ENCODE peak calls at places on chromosomes 12 and 14, in nine cellular contexts. One of them, this sample, is unnamed.

GRCh38 chr14:66507181-66507721 is 696 bp upstream of the GPHN start:
- DNase-seq in prostate gland: no peak
- DNase-seq in endothelial cell of umbilical vein: no peak
- DNase-seq in lower leg skin: no peak
- DNase-seq in Peyer's patch: no peak
- DNase-seq in breast epithelium: no peak
- DNase-seq in K562: no peak
- DNase-seq in esophagus squamous epithelium: no peak
- DNase-seq in uterus: no peak
- DNase-seq in this sample: no peak

GRCh38 chr12:14936224-14936861 is 2.0 kb downstream of the ERP27 start:
- DNase-seq in prostate gland: no peak
- DNase-seq in endothelial cell of umbilical vein: no peak
- DNase-seq in lower leg skin: no peak
- DNase-seq in Peyer's patch: no peak
- DNase-seq in breast epithelium: no peak
- DNase-seq in K562: no peak
- DNase-seq in esophagus squamous epithelium: no peak
- DNase-seq in uterus: no peak
- DNase-seq in this sample: no peak

GRCh38 chr12:80752464-80752863 is 35.8 kb downstream of the MYF5 start:
- DNase-seq in prostate gland: no peak
- DNase-seq in endothelial cell of umbilical vein: no peak
- DNase-seq in lower leg skin: no peak
- DNase-seq in Peyer's patch: no peak
- DNase-seq in breast epithelium: no peak
- DNase-seq in K562: no peak
- DNase-seq in esophagus squamous epithelium: no peak
- DNase-seq in uterus: no peak
- DNase-seq in this sample: no peak

GRCh38 chr14:44895716-44896115 is 66.0 kb downstream of the KLHL28 start:
- DNase-seq in prostate gland: no peak
- DNase-seq in endothelial cell of umbilical vein: no peak
- DNase-seq in lower leg skin: no peak
- DNase-seq in Peyer's patch: no peak
- DNase-seq in breast epithelium: no peak
- DNase-seq in K562: no peak
- DNase-seq in esophagus squamous epithelium: no peak
- DNase-seq in uterus: no peak
- DNase-seq in this sample: no peak

GRCh38 chr14:32382704-32383103 is 53.6 kb downstream of the AKAP6 start:
- DNase-seq in prostate gland: no peak
- DNase-seq in endothelial cell of umbilical vein: no peak
- DNase-seq in lower leg skin: no peak
- DNase-seq in Peyer's patch: no peak
- DNase-seq in breast epithelium: no peak
- DNase-seq in K562: no peak
- DNase-seq in esophagus squamous epithelium: no peak
- DNase-seq in uterus: no peak
- DNase-seq in this sample: no peak

GRCh38 chr14:91901449-91902250 is 34.3 kb upstream of the TC2N start:
- DNase-seq in prostate gland: no peak
- DNase-seq in endothelial cell of umbilical vein: peak; percentile 54
- DNase-seq in lower leg skin: peak; percentile 60
- DNase-seq in Peyer's patch: no peak
- DNase-seq in breast epithelium: no peak
- DNase-seq in K562: no peak
- DNase-seq in esophagus squamous epithelium: no peak
- DNase-seq in uterus: peak; percentile 77
- DNase-seq in this sample: no peak

GRCh38 chr12:3869860-3870259 is 3.3 kb downstream of the PARP11 start:
- DNase-seq in prostate gland: no peak
- DNase-seq in endothelial cell of umbilical vein: peak; percentile 25
- DNase-seq in lower leg skin: no peak
- DNase-seq in Peyer's patch: no peak
- DNase-seq in breast epithelium: no peak
- DNase-seq in K562: no peak
- DNase-seq in esophagus squamous epithelium: no peak
- DNase-seq in uterus: no peak
- DNase-seq in this sample: no peak

GRCh38 chr12:94644622-94645021 is 5.7 kb downstream of the TMCC3 start:
- DNase-seq in prostate gland: no peak
- DNase-seq in endothelial cell of umbilical vein: peak; percentile 78
- DNase-seq in lower leg skin: no peak
- DNase-seq in Peyer's patch: peak; percentile 59
- DNase-seq in breast epithelium: no peak
- DNase-seq in K562: no peak
- DNase-seq in esophagus squamous epithelium: no peak
- DNase-seq in uterus: no peak
- DNase-seq in this sample: no peak

GRCh38 chr14:73591690-73592448 is at the start of gene ACOT4:
- DNase-seq in prostate gland: no peak
- DNase-seq in endothelial cell of umbilical vein: no peak
- DNase-seq in lower leg skin: no peak
- DNase-seq in Peyer's patch: peak; percentile 67
- DNase-seq in breast epithelium: no peak
- DNase-seq in K562: no peak
- DNase-seq in esophagus squamous epithelium: no peak
- DNase-seq in uterus: no peak
- DNase-seq in this sample: no peak

GRCh38 chr14:47227051-47227600 is 448.3 kb downstream of the MDGA2 start:
- DNase-seq in prostate gland: no peak
- DNase-seq in endothelial cell of umbilical vein: peak; percentile 85
- DNase-seq in lower leg skin: peak; percentile 16
- DNase-seq in Peyer's patch: no peak
- DNase-seq in breast epithelium: no peak
- DNase-seq in K562: no peak
- DNase-seq in esophagus squamous epithelium: no peak
- DNase-seq in uterus: no peak
- DNase-seq in this sample: no peak

GRCh38 chr12:68538722-68539614 is 71.7 kb upstream of the RAP1B start:
- DNase-seq in prostate gland: no peak
- DNase-seq in endothelial cell of umbilical vein: peak; percentile 66
- DNase-seq in lower leg skin: peak; percentile 27
- DNase-seq in Peyer's patch: peak; percentile 62
- DNase-seq in breast epithelium: no peak
- DNase-seq in K562: peak; percentile 21
- DNase-seq in esophagus squamous epithelium: no peak
- DNase-seq in uterus: peak; percentile 68
- DNase-seq in this sample: no peak

GRCh38 chr14:104697892-104698583 is 8.6 kb downstream of the INF2 start:
- DNase-seq in prostate gland: no peak
- DNase-seq in endothelial cell of umbilical vein: no peak
- DNase-seq in lower leg skin: no peak
- DNase-seq in Peyer's patch: no peak
- DNase-seq in breast epithelium: no peak
- DNase-seq in K562: no peak
- DNase-seq in esophagus squamous epithelium: no peak
- DNase-seq in uterus: no peak
- DNase-seq in this sample: no peak

GRCh38 chr12:121668750-121669524 is 517 bp downstream of the MORN3 start:
- DNase-seq in prostate gland: no peak
- DNase-seq in endothelial cell of umbilical vein: peak; percentile 24
- DNase-seq in lower leg skin: no peak
- DNase-seq in Peyer's patch: peak; percentile 74
- DNase-seq in breast epithelium: no peak
- DNase-seq in K562: peak; percentile 45
- DNase-seq in esophagus squamous epithelium: no peak
- DNase-seq in uterus: no peak
- DNase-seq in this sample: no peak

GRCh38 chr12:117671734-117672133 is 297.1 kb downstream of the KSR2 start:
- DNase-seq in prostate gland: peak; percentile 27
- DNase-seq in endothelial cell of umbilical vein: peak; percentile 44
- DNase-seq in lower leg skin: no peak
- DNase-seq in Peyer's patch: no peak
- DNase-seq in breast epithelium: no peak
- DNase-seq in K562: peak; percentile 76
- DNase-seq in esophagus squamous epithelium: no peak
- DNase-seq in uterus: no peak
- DNase-seq in this sample: no peak

DNA sequence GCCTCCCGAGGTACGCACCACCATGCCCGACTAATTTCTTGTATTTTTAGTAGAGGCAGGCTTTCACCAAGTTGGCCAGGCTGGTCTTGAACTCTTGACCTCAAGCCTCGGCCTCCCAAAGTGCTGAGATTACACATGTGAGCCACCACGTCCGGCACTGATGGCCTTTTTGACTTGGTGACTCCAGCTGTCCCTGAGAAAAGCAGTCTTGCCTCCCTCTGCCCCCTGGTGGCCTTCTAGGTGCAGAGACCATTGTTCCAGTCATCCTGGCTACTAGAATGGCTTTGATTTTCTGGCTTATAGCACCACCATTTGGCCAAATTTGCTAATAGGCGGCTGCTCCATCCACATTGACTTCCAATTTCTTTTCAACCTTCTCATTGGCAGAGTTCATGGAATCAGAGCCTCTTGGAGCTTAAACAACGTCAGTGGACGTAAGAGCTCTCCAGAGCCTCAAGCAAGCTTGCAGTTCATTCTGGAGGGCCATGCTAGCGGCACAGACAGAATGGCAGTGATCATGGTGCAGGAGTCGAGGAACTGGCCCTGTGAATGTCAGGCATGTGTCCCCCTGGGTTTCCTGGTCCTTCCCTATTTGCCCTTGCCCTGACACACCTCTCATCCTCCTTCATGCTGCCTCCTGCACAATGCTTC is 25.4 kb upstream of the EIF4B start:
- DNase-seq in prostate gland: peak; percentile 94
- DNase-seq in endothelial cell of umbilical vein: peak; percentile 91
- DNase-seq in lower leg skin: peak; percentile 89
- DNase-seq in Peyer's patch: peak; percentile 95
- DNase-seq in breast epithelium: peak; percentile 89
- DNase-seq in K562: peak; percentile 86
- DNase-seq in esophagus squamous epithelium: peak; percentile 22
- DNase-seq in uterus: peak; percentile 82
- DNase-seq in this sample: no peak
- TF ChIP-seq POLR2A in prostate gland: no peak
- TF ChIP-seq POLR2A in endothelial cell of umbilical vein: no peak
- TF ChIP-seq POLR2A in lower leg skin: no peak
- TF ChIP-seq POLR2A in Peyer's patch: peak; percentile 22
- TF ChIP-seq POLR2A in breast epithelium: no peak
- TF ChIP-seq POLR2A in K562: no peak
- TF ChIP-seq POLR2A in esophagus squamous epithelium: no peak
- TF ChIP-seq POLR2A in uterus: no peak
- TF ChIP-seq POLR2A in this sample: no peak

DNA sequence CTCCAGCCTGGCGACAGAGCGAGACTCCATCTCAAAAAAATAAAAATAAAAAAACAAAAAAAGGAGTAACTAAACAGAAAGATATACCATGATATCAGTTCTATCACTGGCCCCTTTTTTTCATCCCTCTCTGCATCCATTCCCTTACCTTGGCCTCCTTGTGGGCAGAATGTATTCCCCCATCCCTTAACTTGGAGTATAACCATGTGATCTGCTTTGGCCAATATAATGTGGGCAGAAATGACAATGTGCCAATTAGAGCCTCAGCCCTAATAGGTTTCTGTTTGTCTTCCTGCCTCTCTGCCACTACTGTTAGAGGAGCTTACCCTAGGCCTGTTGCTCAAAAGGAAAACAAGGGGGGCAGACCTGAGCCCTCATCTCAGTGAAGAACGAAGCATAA is 23.8 kb downstream of the GSC start:
- DNase-seq in prostate gland: no peak
- DNase-seq in endothelial cell of umbilical vein: no peak
- DNase-seq in lower leg skin: no peak
- DNase-seq in Peyer's patch: no peak
- DNase-seq in breast epithelium: no peak
- DNase-seq in K562: no peak
- DNase-seq in esophagus squamous epithelium: no peak
- DNase-seq in uterus: no peak
- DNase-seq in this sample: no peak
- TF ChIP-seq CTCF in prostate gland: no peak
- TF ChIP-seq CTCF in endothelial cell of umbilical vein: no peak
- TF ChIP-seq CTCF in lower leg skin: no peak
- TF ChIP-seq CTCF in Peyer's patch: no peak
- TF ChIP-seq CTCF in breast epithelium: no peak
- TF ChIP-seq CTCF in K562: no peak
- TF ChIP-seq CTCF in esophagus squamous epithelium: no peak
- TF ChIP-seq CTCF in uterus: no peak
- TF ChIP-seq CTCF in this sample: no peak

DNA sequence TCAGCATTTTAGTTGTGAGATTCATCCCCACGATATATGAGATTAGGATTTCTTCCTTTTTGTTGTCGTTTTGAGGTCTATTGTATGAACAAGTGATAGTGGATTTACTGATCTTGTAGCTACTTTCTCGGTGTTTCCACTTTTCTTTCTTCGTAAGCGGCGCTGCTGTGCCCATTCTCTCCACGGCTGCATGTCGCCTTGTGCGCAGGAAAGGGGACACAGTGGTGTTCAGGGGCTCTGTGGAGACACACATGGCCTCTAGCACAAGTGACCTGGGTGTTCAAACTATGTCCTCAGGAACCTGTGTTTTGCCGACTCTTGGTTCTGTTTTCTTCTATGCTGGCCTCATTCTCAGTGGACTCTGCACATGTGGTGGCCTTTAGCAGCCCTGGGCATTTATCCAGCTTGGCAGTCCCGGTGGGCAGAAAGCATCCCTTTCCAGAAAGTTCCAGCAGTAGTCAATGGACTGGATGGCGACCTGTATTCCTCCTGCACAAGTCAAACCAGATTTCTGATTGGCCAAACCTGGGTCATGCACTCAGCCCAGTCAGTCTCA is 18.7 kb downstream of the CKAP4 start:
- DNase-seq in prostate gland: no peak
- DNase-seq in endothelial cell of umbilical vein: no peak
- DNase-seq in lower leg skin: no peak
- DNase-seq in Peyer's patch: no peak
- DNase-seq in breast epithelium: no peak
- DNase-seq in K562: no peak
- DNase-seq in esophagus squamous epithelium: no peak
- DNase-seq in uterus: no peak
- DNase-seq in this sample: no peak
- TF ChIP-seq POLR2A in prostate gland: no peak
- TF ChIP-seq POLR2A in endothelial cell of umbilical vein: no peak
- TF ChIP-seq POLR2A in lower leg skin: no peak
- TF ChIP-seq POLR2A in Peyer's patch: no peak
- TF ChIP-seq POLR2A in breast epithelium: no peak
- TF ChIP-seq POLR2A in K562: no peak
- TF ChIP-seq POLR2A in esophagus squamous epithelium: no peak
- TF ChIP-seq POLR2A in uterus: no peak
- TF ChIP-seq POLR2A in this sample: no peak

DNA sequence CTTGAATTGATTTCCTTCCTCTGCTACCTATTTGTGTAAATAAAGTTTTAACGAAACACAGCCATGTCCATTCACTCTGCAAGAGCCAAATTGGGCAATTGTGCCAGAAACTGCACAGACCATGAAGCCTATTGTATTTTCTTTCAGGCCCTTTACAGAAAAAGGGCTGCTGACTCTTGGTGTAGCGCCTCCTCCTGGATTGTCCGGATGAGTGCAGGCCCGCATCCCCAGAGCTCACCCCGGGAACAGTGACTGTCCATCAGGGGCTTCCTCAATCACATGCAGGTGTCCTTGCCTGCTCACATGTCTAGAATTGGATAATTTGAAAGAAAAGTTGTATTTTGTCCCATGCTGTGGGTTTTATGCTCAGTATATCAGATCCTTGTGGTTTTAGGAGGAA is 1282.2 kb downstream of the AACS start:
- DNase-seq in prostate gland: no peak
- DNase-seq in endothelial cell of umbilical vein: no peak
- DNase-seq in lower leg skin: no peak
- DNase-seq in Peyer's patch: no peak
- DNase-seq in breast epithelium: no peak
- DNase-seq in K562: no peak
- DNase-seq in esophagus squamous epithelium: no peak
- DNase-seq in uterus: no peak
- DNase-seq in this sample: no peak
- TF ChIP-seq CTCF in prostate gland: no peak
- TF ChIP-seq CTCF in endothelial cell of umbilical vein: no peak
- TF ChIP-seq CTCF in lower leg skin: no peak
- TF ChIP-seq CTCF in Peyer's patch: no peak
- TF ChIP-seq CTCF in breast epithelium: no peak
- TF ChIP-seq CTCF in K562: peak; percentile 27
- TF ChIP-seq CTCF in esophagus squamous epithelium: no peak
- TF ChIP-seq CTCF in uterus: no peak
- TF ChIP-seq CTCF in this sample: no peak

GRCh38 chr14:85909581-85909980 is 379.6 kb downstream of the FLRT2 start:
- DNase-seq in prostate gland: no peak
- DNase-seq in endothelial cell of umbilical vein: no peak
- DNase-seq in lower leg skin: no peak
- DNase-seq in Peyer's patch: no peak
- DNase-seq in breast epithelium: no peak
- DNase-seq in K562: no peak
- DNase-seq in esophagus squamous epithelium: no peak
- DNase-seq in uterus: no peak
- DNase-seq in this sample: no peak
- TF ChIP-seq POLR2A in prostate gland: no peak
- TF ChIP-seq POLR2A in endothelial cell of umbilical vein: no peak
- TF ChIP-seq POLR2A in lower leg skin: no peak
- TF ChIP-seq POLR2A in Peyer's patch: no peak
- TF ChIP-seq POLR2A in breast epithelium: no peak
- TF ChIP-seq POLR2A in K562: no peak
- TF ChIP-seq POLR2A in esophagus squamous epithelium: no peak
- TF ChIP-seq POLR2A in uterus: no peak
- TF ChIP-seq POLR2A in this sample: no peak

This sample was measured in vagina.